ENCODE peak calls at places on chromosomes 1 and 21, in nine cellular contexts. J is putamen; D is activated naive CD8-positive, alpha-beta T cell treated with anti-CD3 and anti-CD28 coated beads, Interleukin-2, amount 50 U/mL, for 24 hours; L is A549; G is cerebellar nuclear complex; F is endothelial cell of umbilical vein; T is NCI-H2081; H is psoas muscle; B is adrenal gland. U is an unnamed sample.

GRCh38 chr1:223486366-223486765 is 93.2 kb downstream of the CCDC185 start:
- DNase-seq in J (no peak), D (no peak), L (no peak), G (no peak), F (no peak), T (no peak), H (no peak), B (no peak), U (no peak)

GRCh38 chr1:43274125-43274803 is 4.5 kb downstream of the TMEM125 start:
- DNase-seq in J (no peak), D (peak), L (peak), G (no peak), F (peak), T (peak), H (no peak), B (peak), U (peak)

GRCh38 chr1:86470859-86471258 is 2.1 kb downstream of the CLCA1 start:
- DNase-seq in J (no peak), D (no peak), L (no peak), G (no peak), F (no peak), T (no peak), H (no peak), B (no peak), U (no peak)

GRCh38 chr1:151371340-151371739 is 1.2 kb downstream of the SELENBP1 start:
- DNase-seq in J (peak), D (no peak), L (peak), G (no peak), F (no peak), T (no peak), H (peak), B (peak), U (peak)

GRCh38 chr1:109983380-109984189 is 980 bp upstream of the AHCYL1 start:
- DNase-seq in J (no peak), D (no peak), L (no peak), G (no peak), F (no peak), T (no peak), H (no peak), B (no peak), U (no peak)

GRCh38 chr21:18030248-18030647 is 211.1 kb upstream of the C21orf91 start:
- DNase-seq in J (no peak), D (no peak), L (no peak), G (no peak), F (no peak), T (no peak), H (no peak), B (no peak), U (no peak)

GRCh38 chr1:86156571-86157455 is at the start of gene COL24A1:
- DNase-seq in J (no peak), D (peak), L (no peak), G (no peak), F (peak), T (no peak), H (peak), B (no peak), U (no peak)

GRCh38 chr1:182611326-182611725 is 7.1 kb upstream of the RGS16 start:
- DNase-seq in J (no peak), D (no peak), L (no peak), G (no peak), F (no peak), T (no peak), H (no peak), B (no peak), U (no peak)

GRCh38 chr1:110524311-110525249 is 5.6 kb upstream of the KCNA10 start:
- DNase-seq in J (peak), D (peak), L (peak), G (no peak), F (peak), T (peak), H (no peak), B (peak), U (peak)